ENCODE peak calls at places on chromosome 20, in six cellular contexts. One of them, this sample, is unnamed.
A peak's percentile ranks its signal among the peaks of the same experiment; 100 is the strongest.

GRCh38 chr20:36644032-36644712 is 1.8 kb downstream of the SLA2 start:
- DNase-seq in globus pallidus: no peak
- DNase-seq in anterior cingulate cortex: no peak
- DNase-seq in NB4: no peak
- DNase-seq in lower leg skin: no peak
- DNase-seq in HTR-8/SVneo: no peak
- DNase-seq in this sample: no peak

GRCh38 chr20:63775096-63775978 is 35.8 kb downstream of the SLC2A4RG start:
- DNase-seq in anterior cingulate cortex: no peak
- DNase-seq in globus pallidus: peak; percentile 14
- DNase-seq in NB4: no peak
- DNase-seq in lower leg skin: no peak
- DNase-seq in HTR-8/SVneo: no peak
- DNase-seq in this sample: peak; percentile 69

GRCh38 chr20:61786230-61786629 is 279.5 kb downstream of the TAF4 start:
- DNase-seq in lower leg skin: no peak
- DNase-seq in HTR-8/SVneo: no peak
- DNase-seq in anterior cingulate cortex: no peak
- DNase-seq in NB4: no peak
- DNase-seq in globus pallidus: peak; percentile 27
- DNase-seq in this sample: no peak

GRCh38 chr20:44619294-44619693 is 32.2 kb downstream of the ADA start:
- DNase-seq in NB4: no peak
- DNase-seq in globus pallidus: no peak
- DNase-seq in anterior cingulate cortex: no peak
- DNase-seq in HTR-8/SVneo: no peak
- DNase-seq in lower leg skin: no peak
- DNase-seq in this sample: no peak

GRCh38 chr20:43492101-43492500 is 15.4 kb upstream of the L3MBTL1 start:
- DNase-seq in globus pallidus: no peak
- DNase-seq in HTR-8/SVneo: no peak
- DNase-seq in NB4: no peak
- DNase-seq in lower leg skin: no peak
- DNase-seq in anterior cingulate cortex: no peak
- DNase-seq in this sample: no peak

GRCh38 chr20:3763691-3764601 is 3.6 kb downstream of the ADISSP start:
- DNase-seq in anterior cingulate cortex: no peak
- DNase-seq in HTR-8/SVneo: no peak
- DNase-seq in lower leg skin: no peak
- DNase-seq in NB4: peak; percentile 58
- DNase-seq in globus pallidus: no peak
- DNase-seq in this sample: no peak

GRCh38 chr20:43736588-43737091 is 9.8 kb upstream of the GTSF1L start:
- DNase-seq in HTR-8/SVneo: no peak
- DNase-seq in lower leg skin: no peak
- DNase-seq in anterior cingulate cortex: no peak
- DNase-seq in globus pallidus: no peak
- DNase-seq in NB4: peak; percentile 49
- DNase-seq in this sample: no peak

GRCh38 chr20:55584307-55584706 is 421.0 kb downstream of the CBLN4 start:
- DNase-seq in HTR-8/SVneo: no peak
- DNase-seq in NB4: no peak
- DNase-seq in anterior cingulate cortex: no peak
- DNase-seq in lower leg skin: no peak
- DNase-seq in globus pallidus: no peak
- DNase-seq in this sample: no peak

GRCh38 chr20:59018817-59019216 is 412 bp upstream of the TUBB1 start:
- DNase-seq in globus pallidus: no peak
- DNase-seq in lower leg skin: no peak
- DNase-seq in HTR-8/SVneo: no peak
- DNase-seq in anterior cingulate cortex: no peak
- DNase-seq in NB4: no peak
- DNase-seq in this sample: no peak

GRCh38 chr20:64225166-64225595 is 30.4 kb upstream of the PCMTD2 start:
- DNase-seq in anterior cingulate cortex: no peak
- DNase-seq in lower leg skin: no peak
- DNase-seq in NB4: no peak
- DNase-seq in globus pallidus: no peak
- DNase-seq in HTR-8/SVneo: no peak
- DNase-seq in this sample: no peak

GRCh38 chr20:50504231-50504823 is 5.9 kb upstream of the PTPN1 start:
- DNase-seq in HTR-8/SVneo: peak; percentile 74
- DNase-seq in lower leg skin: peak; percentile 68
- DNase-seq in anterior cingulate cortex: no peak
- DNase-seq in NB4: peak; percentile 35
- DNase-seq in globus pallidus: no peak
- DNase-seq in this sample: no peak

GRCh38 chr20:3312940-3313656 is 74.1 kb upstream of the SLC4A11 start:
- DNase-seq in globus pallidus: no peak
- DNase-seq in anterior cingulate cortex: no peak
- DNase-seq in HTR-8/SVneo: no peak
- DNase-seq in NB4: peak; percentile 91
- DNase-seq in lower leg skin: no peak
- DNase-seq in this sample: no peak

GRCh38 chr20:12287575-12287974 is 369.9 kb downstream of the BTBD3 start:
- DNase-seq in globus pallidus: no peak
- DNase-seq in lower leg skin: no peak
- DNase-seq in NB4: no peak
- DNase-seq in anterior cingulate cortex: no peak
- DNase-seq in HTR-8/SVneo: no peak
- DNase-seq in this sample: no peak

GRCh38 chr20:49287555-49288249 is 9.8 kb upstream of the ZNFX1 start:
- DNase-seq in lower leg skin: no peak
- DNase-seq in globus pallidus: no peak
- DNase-seq in NB4: no peak
- DNase-seq in HTR-8/SVneo: no peak
- DNase-seq in anterior cingulate cortex: no peak
- DNase-seq in this sample: no peak

GRCh38 chr20:2210646-2211556 is 84.9 kb upstream of the TGM3 start:
- DNase-seq in HTR-8/SVneo: peak; percentile 20
- DNase-seq in lower leg skin: no peak
- DNase-seq in anterior cingulate cortex: no peak
- DNase-seq in globus pallidus: no peak
- DNase-seq in NB4: peak; percentile 71
- DNase-seq in this sample: no peak

GRCh38 chr20:23061713-23062561 is 12.5 kb upstream of the THBD start:
- DNase-seq in globus pallidus: no peak
- DNase-seq in NB4: peak; percentile 75
- DNase-seq in HTR-8/SVneo: peak; percentile 23
- DNase-seq in anterior cingulate cortex: no peak
- DNase-seq in lower leg skin: no peak
- DNase-seq in this sample: no peak

GRCh38 chr20:37968726-37969401 is 64.4 kb downstream of the TTI1 start:
- DNase-seq in lower leg skin: peak; percentile 40
- DNase-seq in HTR-8/SVneo: no peak
- DNase-seq in anterior cingulate cortex: no peak
- DNase-seq in NB4: peak; percentile 60
- DNase-seq in globus pallidus: no peak
- DNase-seq in this sample: no peak

GRCh38 chr20:63457737-63458136 is 14.7 kb downstream of the KCNQ2 start:
- DNase-seq in HTR-8/SVneo: no peak
- DNase-seq in anterior cingulate cortex: no peak
- DNase-seq in lower leg skin: no peak
- DNase-seq in globus pallidus: no peak
- DNase-seq in NB4: peak; percentile 58
- DNase-seq in this sample: peak; percentile 65

GRCh38 chr20:56805966-56806365 is 176.9 kb downstream of the TFAP2C start:
- DNase-seq in HTR-8/SVneo: no peak
- DNase-seq in NB4: no peak
- DNase-seq in globus pallidus: no peak
- DNase-seq in anterior cingulate cortex: no peak
- DNase-seq in lower leg skin: no peak
- DNase-seq in this sample: no peak

GRCh38 chr20:50567860-50568548 is 57.8 kb downstream of the PTPN1 start:
- DNase-seq in globus pallidus: no peak
- DNase-seq in lower leg skin: no peak
- DNase-seq in anterior cingulate cortex: no peak
- DNase-seq in NB4: peak; percentile 35
- DNase-seq in HTR-8/SVneo: no peak
- DNase-seq in this sample: no peak

GRCh38 chr20:1950836-1951235 is 43.0 kb downstream of the PDYN start:
- DNase-seq in lower leg skin: peak; percentile 73
- DNase-seq in anterior cingulate cortex: no peak
- DNase-seq in globus pallidus: no peak
- DNase-seq in NB4: no peak
- DNase-seq in HTR-8/SVneo: no peak
- DNase-seq in this sample: peak; percentile 73

GRCh38 chr20:62837790-62838458 is 21.1 kb downstream of the COL9A3 start:
- DNase-seq in anterior cingulate cortex: no peak
- DNase-seq in NB4: peak; percentile 78
- DNase-seq in globus pallidus: no peak
- DNase-seq in HTR-8/SVneo: no peak
- DNase-seq in lower leg skin: peak; percentile 93
- DNase-seq in this sample: no peak

GRCh38 chr20:9503530-9504251 is 10.7 kb upstream of the LAMP5 start:
- DNase-seq in HTR-8/SVneo: no peak
- DNase-seq in lower leg skin: no peak
- DNase-seq in globus pallidus: no peak
- DNase-seq in anterior cingulate cortex: no peak
- DNase-seq in NB4: peak; percentile 89
- DNase-seq in this sample: no peak

GRCh38 chr20:22667198-22667597 is 82.8 kb upstream of the FOXA2 start:
- DNase-seq in NB4: no peak
- DNase-seq in lower leg skin: no peak
- DNase-seq in HTR-8/SVneo: no peak
- DNase-seq in globus pallidus: no peak
- DNase-seq in anterior cingulate cortex: no peak
- DNase-seq in this sample: no peak

GRCh38 chr20:33814238-33814712 is 3.1 kb downstream of the CHMP4B start:
- DNase-seq in anterior cingulate cortex: no peak
- DNase-seq in lower leg skin: no peak
- DNase-seq in HTR-8/SVneo: no peak
- DNase-seq in NB4: no peak
- DNase-seq in globus pallidus: no peak
- DNase-seq in this sample: no peak

GRCh38 chr20:63225082-63225454 is 9.1 kb upstream of the YTHDF1 start:
- DNase-seq in lower leg skin: no peak
- DNase-seq in globus pallidus: no peak
- DNase-seq in NB4: no peak
- DNase-seq in anterior cingulate cortex: no peak
- DNase-seq in HTR-8/SVneo: no peak
- DNase-seq in this sample: no peak

GRCh38 chr20:7379621-7380220 is 560.5 kb downstream of the HAO1 start:
- DNase-seq in lower leg skin: no peak
- DNase-seq in anterior cingulate cortex: no peak
- DNase-seq in globus pallidus: no peak
- DNase-seq in HTR-8/SVneo: no peak
- DNase-seq in NB4: no peak
- DNase-seq in this sample: no peak